ENCODE peak calls at places on chromosomes 2 and 18, in ten cellular contexts. Q is posterior cingulate gyrus; A is ELR; Y is HT1080; U is activated CD4-positive, alpha-beta memory T cell treated with anti-CD3 and anti-CD28 coated beads, Interleukin-2, amount 10 ng/mL, durations not matched to agents 7 days and 5 days; M is activated CD4-positive, alpha-beta T cell treated with anti-CD3 and anti-CD28 coated beads, Interleukin-2, amount 50 U/mL, for 48 hours; S is HFFc6; I is heart right ventricle; G is choroid plexus epithelial cell; O is Right ventricle myocardium superior. W is an unnamed sample.

GRCh38 chr2:157777425-157777824 is 98.7 kb downstream of the ACVR1 start:
- DNase-seq in G (peak), S (peak), I (peak), A (peak), Q (no peak), O (no peak), Y (peak), U (peak), M (peak), W (peak)

GRCh38 chr2:1841461-1841860 is 97.1 kb upstream of the PXDN start:
- DNase-seq in M (no peak), I (no peak), Q (no peak), O (no peak), S (no peak), A (no peak), Y (no peak), U (no peak), G (no peak), W (no peak)

GRCh38 chr18:2526320-2526719 is 45.0 kb downstream of the METTL4 start:
- DNase-seq in M (no peak), U (no peak), Q (no peak), Y (no peak), A (no peak), G (no peak), O (no peak), I (no peak), S (no peak), W (no peak)

GRCh38 chr2:156037472-156037871 is 295.0 kb downstream of the NR4A2 start:
- DNase-seq in U (no peak), Y (no peak), A (no peak), G (no peak), Q (no peak), I (no peak), S (no peak), M (no peak), O (no peak), W (peak)

GRCh38 chr2:118986733-118987132 is 44.7 kb downstream of the MARCO start:
- DNase-seq in O (no peak), A (no peak), M (no peak), G (no peak), Y (no peak), S (no peak), I (no peak), U (no peak), Q (no peak), W (no peak)

GRCh38 chr2:200609027-200609614 is 23.3 kb downstream of the AOX1 start:
- DNase-seq in O (no peak), I (no peak), G (peak), U (no peak), Y (peak), S (peak), A (peak), M (no peak), Q (no peak), W (peak)

GRCh38 chr18:12890500-12890899 is 6.5 kb upstream of the PTPN2 start:
- DNase-seq in M (no peak), I (no peak), Q (no peak), U (no peak), S (no peak), O (no peak), G (no peak), A (peak), Y (peak), W (peak)

GRCh38 chr2:105405291-105405690 is 6.4 kb upstream of the FHL2 start:
- DNase-seq in U (no peak), S (peak), O (no peak), M (no peak), Q (no peak), A (peak), I (no peak), Y (no peak), G (peak), W (no peak)

GRCh38 chr2:66201242-66201641 is 233.7 kb upstream of the MEIS1 start:
- DNase-seq in Q (no peak), M (no peak), S (no peak), I (no peak), O (no peak), G (no peak), U (no peak), A (no peak), Y (no peak), W (no peak)